ENCODE peak calls at places on chromosomes 3 and 15, in four cellular contexts. One of them, this sample, is unnamed.
A peak's percentile ranks its signal among the peaks of the same experiment; 100 is the strongest.

GRCh38 chr3:14491396-14492190 is 48.5 kb downstream of the GRIP2 start:
- DNase-seq in GM23338: no peak
- DNase-seq in aorta: peak; percentile 31
- DNase-seq in body of pancreas: no peak
- DNase-seq in this sample: peak; percentile 27

GRCh38 chr3:58746758-58747157 is 80.2 kb upstream of the FAM3D start:
- DNase-seq in GM23338: no peak
- DNase-seq in body of pancreas: no peak
- DNase-seq in aorta: no peak
- DNase-seq in this sample: no peak

GRCh38 chr15:50438251-50438650 is 14.0 kb downstream of the USP8 start:
- DNase-seq in GM23338: peak; percentile 6
- DNase-seq in body of pancreas: no peak
- DNase-seq in aorta: no peak
- DNase-seq in this sample: no peak

GRCh38 chr3:183249006-183249718 is 3.9 kb upstream of the B3GNT5 start:
- DNase-seq in aorta: no peak
- DNase-seq in body of pancreas: no peak
- DNase-seq in GM23338: peak; percentile 47
- DNase-seq in this sample: no peak

GRCh38 chr15:39194431-39194830 is 386.4 kb upstream of the THBS1 start:
- DNase-seq in GM23338: no peak
- DNase-seq in aorta: no peak
- DNase-seq in body of pancreas: no peak
- DNase-seq in this sample: no peak

GRCh38 chr15:69265347-69265955 is 33.3 kb upstream of the PAQR5 start:
- DNase-seq in aorta: no peak
- DNase-seq in body of pancreas: no peak
- DNase-seq in GM23338: peak; percentile 57
- DNase-seq in this sample: no peak

GRCh38 chr15:42133892-42134502 is 22.4 kb downstream of the PLA2G4F start:
- DNase-seq in GM23338: peak; percentile 89
- DNase-seq in body of pancreas: peak; percentile 58
- DNase-seq in aorta: peak; percentile 67
- DNase-seq in this sample: peak; percentile 77

GRCh38 chr3:58000306-58000705 is 7.9 kb upstream of the FLNB start:
- DNase-seq in body of pancreas: no peak
- DNase-seq in aorta: no peak
- DNase-seq in GM23338: no peak
- DNase-seq in this sample: no peak

GRCh38 chr3:140863481-140864084 is 78.1 kb upstream of the SLC25A36 start:
- DNase-seq in GM23338: peak; percentile 87
- DNase-seq in body of pancreas: peak; percentile 72
- DNase-seq in aorta: no peak
- DNase-seq in this sample: no peak

GRCh38 chr15:73284073-73284472 is 84.7 kb downstream of the HCN4 start:
- DNase-seq in aorta: no peak
- DNase-seq in GM23338: no peak
- DNase-seq in body of pancreas: no peak
- DNase-seq in this sample: no peak

GRCh38 chr3:161316006-161316689 is 55.2 kb downstream of the SPTSSB start:
- DNase-seq in GM23338: no peak
- DNase-seq in body of pancreas: no peak
- DNase-seq in aorta: no peak
- DNase-seq in this sample: no peak

GRCh38 chr15:87564666-87565065 is 691.9 kb downstream of the NTRK3 start:
- DNase-seq in body of pancreas: no peak
- DNase-seq in GM23338: no peak
- DNase-seq in aorta: no peak
- DNase-seq in this sample: no peak

GRCh38 chr15:69468241-69469121 is 15.9 kb downstream of the RPLP1 start:
- DNase-seq in body of pancreas: peak; percentile 48
- DNase-seq in aorta: no peak
- DNase-seq in GM23338: no peak
- DNase-seq in this sample: no peak

GRCh38 chr3:80263260-80263659 is 495.5 kb upstream of the ROBO1 start:
- DNase-seq in aorta: no peak
- DNase-seq in body of pancreas: no peak
- DNase-seq in GM23338: peak; percentile 26
- DNase-seq in this sample: no peak

GRCh38 chr3:17915341-17915740 is 172.9 kb upstream of the TBC1D5 start:
- DNase-seq in aorta: no peak
- DNase-seq in body of pancreas: no peak
- DNase-seq in GM23338: no peak
- DNase-seq in this sample: no peak

GRCh38 chr3:194298331-194299227 is 52.5 kb downstream of the CPN2 start:
- DNase-seq in body of pancreas: no peak
- DNase-seq in GM23338: no peak
- DNase-seq in aorta: no peak
- DNase-seq in this sample: peak; percentile 10

GRCh38 chr15:25643120-25643519 is 204.3 kb upstream of the UBE3A start:
- DNase-seq in body of pancreas: no peak
- DNase-seq in aorta: no peak
- DNase-seq in GM23338: peak; percentile 80
- DNase-seq in this sample: no peak

GRCh38 chr15:88799341-88799740 is 3.9 kb upstream of the ACAN start:
- DNase-seq in body of pancreas: no peak
- DNase-seq in GM23338: no peak
- DNase-seq in aorta: no peak
- DNase-seq in this sample: no peak
- H3K27me3 ChIP-seq in body of pancreas: no peaks in the 10 kb centered on the region
- H3K27me3 ChIP-seq in GM23338: peaks cover 49% of the 10 kb centered on the region
- H3K27me3 ChIP-seq in aorta: no peaks in the 10 kb centered on the region
- H3K27me3 ChIP-seq in this sample: peaks cover 67% of the 10 kb centered on the region

DNA sequence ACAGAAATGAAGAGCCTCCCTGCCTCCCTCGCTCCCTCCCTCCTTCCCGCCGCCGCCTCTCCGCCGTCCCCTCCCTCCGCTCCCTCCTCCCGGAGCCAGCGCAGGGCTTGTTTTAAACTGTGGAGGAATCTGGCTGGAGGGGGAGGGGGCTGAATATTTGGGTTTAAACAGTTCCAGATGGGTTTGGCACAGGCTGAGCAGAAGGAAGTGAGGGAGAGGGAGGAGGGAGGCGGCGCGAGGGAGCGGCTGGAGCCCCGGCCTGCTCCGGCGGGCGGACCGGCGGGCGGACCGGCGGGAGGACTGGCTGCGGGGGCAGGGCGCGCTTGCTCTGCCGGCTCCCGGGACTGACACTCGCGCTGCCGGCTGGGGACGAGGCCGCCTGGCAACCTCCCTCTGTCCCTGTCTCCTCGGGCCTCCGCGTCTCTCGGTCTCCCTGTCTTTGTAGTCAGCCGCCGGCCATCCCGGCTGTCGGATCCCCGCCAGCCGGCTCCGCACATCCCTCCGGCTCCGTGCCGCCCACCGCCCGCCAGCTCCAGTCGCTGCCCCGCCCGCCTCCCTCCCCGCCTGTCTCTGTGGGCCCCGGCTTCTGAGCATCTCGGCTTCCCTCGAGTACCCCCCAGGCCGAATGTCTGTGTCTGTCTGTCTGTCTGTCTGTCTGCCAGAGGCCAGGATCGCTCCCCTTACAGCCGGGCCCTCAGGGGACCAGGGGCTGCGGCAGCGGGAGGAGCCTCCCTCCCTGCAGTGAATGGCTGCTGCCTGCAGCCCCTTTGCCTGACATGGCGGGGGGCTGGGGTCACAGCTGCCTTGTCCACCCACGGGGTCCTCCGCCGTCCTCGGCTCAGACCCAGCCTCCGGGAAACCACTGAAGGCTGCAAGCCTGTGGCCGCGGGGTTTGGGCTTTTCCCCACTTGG is 7.6 kb downstream of the EPHB3 start:
- DNase-seq in GM23338: peak; percentile 85
- DNase-seq in aorta: peak; percentile 92
- DNase-seq in body of pancreas: peak; percentile 82
- DNase-seq in this sample: peak; percentile 87
- H3K4me1 ChIP-seq in GM23338: peaks cover 50% of the 10 kb centered on the region
- H3K4me1 ChIP-seq in aorta: no peaks in the 10 kb centered on the region
- H3K4me1 ChIP-seq in body of pancreas: peaks cover 54% of the 10 kb centered on the region
- H3K4me1 ChIP-seq in this sample: no peaks in the 10 kb centered on the region

GRCh38 chr15:22995786-22996185 is 15.6 kb upstream of the CYFIP1 start:
- DNase-seq in GM23338: no peak
- DNase-seq in aorta: no peak
- DNase-seq in body of pancreas: no peak
- DNase-seq in this sample: no peak
- H3K36me3 ChIP-seq in GM23338: peaks cover 7% of the 10 kb centered on the region
- H3K36me3 ChIP-seq in aorta: no peaks in the 10 kb centered on the region
- H3K36me3 ChIP-seq in body of pancreas: peaks cover 9% of the 10 kb centered on the region
- H3K36me3 ChIP-seq in this sample: no peaks in the 10 kb centered on the region

GRCh38 chr3:37443363-37444035 is 269.1 kb upstream of the LRRFIP2 start:
- DNase-seq in GM23338: no peak
- DNase-seq in aorta: no peak
- DNase-seq in body of pancreas: no peak
- DNase-seq in this sample: no peak

GRCh38 chr3:37445163-37445562 is 270.8 kb upstream of the LRRFIP2 start:
- DNase-seq in GM23338: no peak
- DNase-seq in aorta: no peak
- DNase-seq in body of pancreas: no peak
- DNase-seq in this sample: no peak

GRCh38 chr3:37442397-37442796 is 268.0 kb upstream of the LRRFIP2 start:
- DNase-seq in body of pancreas: no peak
- DNase-seq in aorta: no peak
- DNase-seq in GM23338: no peak
- DNase-seq in this sample: no peak

GRCh38 chr3:37453393-37454391 is 279.3 kb upstream of the LRRFIP2 start:
- DNase-seq in aorta: peak; percentile 75
- DNase-seq in GM23338: peak; percentile 42
- DNase-seq in body of pancreas: peak; percentile 46
- DNase-seq in this sample: peak; percentile 78

GRCh38 chr3:37447732-37448131 is 273.4 kb upstream of the LRRFIP2 start:
- DNase-seq in aorta: no peak
- DNase-seq in body of pancreas: no peak
- DNase-seq in GM23338: no peak
- DNase-seq in this sample: no peak
- H3K27me3 ChIP-seq in aorta: no peaks in the 10 kb centered on the region
- H3K27me3 ChIP-seq in body of pancreas: peaks cover 18% of the 10 kb centered on the region
- H3K27me3 ChIP-seq in GM23338: peaks cover 25% of the 10 kb centered on the region
- H3K27me3 ChIP-seq in this sample: peaks cover 9% of the 10 kb centered on the region

DNA sequence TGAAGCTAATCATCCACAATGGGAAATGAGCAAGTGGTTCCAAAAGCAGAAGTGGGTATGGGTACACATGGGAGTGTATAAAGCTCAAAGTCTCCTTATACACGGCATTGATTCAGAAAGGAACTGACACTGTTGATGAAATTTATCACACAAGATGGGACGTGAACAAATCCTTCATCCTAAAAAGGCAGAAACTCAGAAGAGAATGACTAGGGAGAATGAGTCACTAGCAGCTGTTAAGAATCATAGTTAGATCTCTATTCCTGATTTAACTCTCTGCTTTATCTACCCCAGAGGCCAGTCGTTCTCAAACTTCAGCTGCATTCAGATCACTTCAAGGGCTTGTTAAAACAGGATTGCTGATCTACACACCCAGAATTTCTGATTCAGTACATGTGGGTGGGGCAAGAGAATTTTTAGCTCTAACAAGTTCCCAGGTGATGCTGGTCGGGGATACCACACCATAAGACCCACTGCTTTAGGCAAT is 97.7 kb upstream of the PHLDB2 start:
- DNase-seq in body of pancreas: no peak
- DNase-seq in GM23338: no peak
- DNase-seq in aorta: no peak
- DNase-seq in this sample: no peak
- H3K4me1 ChIP-seq in body of pancreas: peaks cover 19% of the 10 kb centered on the region
- H3K4me1 ChIP-seq in GM23338: no peaks in the 10 kb centered on the region
- H3K4me1 ChIP-seq in aorta: peaks cover 3% of the 10 kb centered on the region
- H3K4me1 ChIP-seq in this sample: no peaks in the 10 kb centered on the region

DNA sequence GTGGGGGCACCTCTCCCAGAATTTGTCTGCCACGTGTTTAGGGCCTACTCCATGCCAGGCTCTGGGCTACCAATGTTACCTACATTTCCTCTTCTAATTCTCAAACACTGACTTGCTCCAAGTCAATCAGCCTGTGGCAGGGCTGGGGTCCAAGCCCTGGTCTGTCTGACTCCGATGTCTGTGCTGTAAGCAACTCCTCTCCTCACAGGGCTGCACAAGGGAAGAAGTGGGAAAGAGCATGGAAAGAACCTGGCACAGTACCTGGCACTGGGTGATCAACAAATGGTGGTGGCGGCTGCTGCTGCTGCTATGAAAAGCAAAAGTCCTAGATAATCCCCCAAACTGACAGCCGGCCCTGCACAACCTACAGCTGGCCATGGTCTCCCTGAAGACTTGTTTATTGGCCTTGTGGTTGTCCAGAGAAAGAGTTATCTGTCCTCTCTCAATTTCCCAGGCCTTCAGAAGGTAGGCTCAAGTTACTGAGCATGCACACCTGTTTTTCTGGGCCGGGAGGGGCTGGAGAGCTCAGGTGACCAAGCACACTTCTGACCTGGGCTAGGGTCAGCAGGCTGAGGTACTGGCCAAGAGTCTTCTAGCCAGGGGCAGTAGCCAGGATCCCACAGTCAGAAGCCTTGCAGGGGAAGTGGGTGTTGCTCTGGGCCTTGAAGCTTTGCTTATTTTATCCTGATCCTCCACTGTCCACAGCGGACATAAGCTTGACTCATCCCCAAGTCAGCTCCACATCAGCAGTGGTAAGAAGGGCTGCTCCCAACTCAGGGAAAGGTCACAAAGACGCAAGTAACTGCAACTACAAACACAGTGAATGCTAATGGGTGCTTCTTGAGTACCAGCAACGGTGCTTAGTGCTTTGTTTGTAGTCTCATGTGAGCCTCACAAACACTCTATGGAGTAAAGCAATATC is 35.3 kb upstream of the KY start:
- DNase-seq in aorta: no peak
- DNase-seq in body of pancreas: no peak
- DNase-seq in GM23338: no peak
- DNase-seq in this sample: no peak
- H3K36me3 ChIP-seq in aorta: no peaks in the 10 kb centered on the region
- H3K36me3 ChIP-seq in body of pancreas: no peaks in the 10 kb centered on the region
- H3K36me3 ChIP-seq in GM23338: no peaks in the 10 kb centered on the region
- H3K36me3 ChIP-seq in this sample: no peaks in the 10 kb centered on the region

DNA sequence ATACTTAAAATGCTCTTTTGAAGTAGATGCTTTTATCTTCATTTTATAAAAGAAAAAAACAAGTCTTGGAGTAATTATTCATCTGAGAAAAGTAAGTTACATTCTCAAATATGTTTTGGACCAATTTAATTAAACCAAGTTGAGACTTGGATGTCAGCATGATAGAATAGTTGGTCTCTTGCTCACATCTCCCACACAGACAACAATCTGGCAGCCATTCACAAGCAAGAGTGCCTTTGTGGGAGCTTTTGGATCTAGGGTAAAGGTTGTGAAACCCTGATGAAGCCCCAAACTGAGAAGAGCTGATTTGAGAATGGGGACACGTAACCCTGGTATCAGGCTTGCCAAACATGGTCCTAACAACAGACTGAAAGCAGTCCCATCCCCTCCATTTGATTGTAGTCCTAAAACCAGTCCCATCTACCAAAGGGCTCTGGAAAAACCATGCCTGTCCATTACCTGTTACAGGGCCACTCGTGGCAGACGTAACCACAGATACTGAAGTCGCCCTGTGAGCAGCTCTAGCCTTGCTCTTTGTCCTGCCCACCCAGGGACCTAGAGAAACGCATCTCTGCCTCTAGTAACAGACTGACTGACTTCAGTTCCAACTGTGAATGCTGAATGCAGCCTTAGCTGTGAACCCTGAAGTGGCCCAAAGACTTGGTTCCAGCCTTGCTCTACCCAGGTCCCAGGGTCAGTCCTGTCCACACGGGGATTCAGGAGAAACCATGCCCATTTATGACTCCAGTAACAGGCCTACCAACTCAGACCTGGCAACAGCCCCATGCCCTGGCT is 145.5 kb upstream of the SYNPR start:
- DNase-seq in GM23338: no peak
- DNase-seq in body of pancreas: no peak
- DNase-seq in aorta: no peak
- DNase-seq in this sample: no peak
- H3K27me3 ChIP-seq in GM23338: no peaks in the 10 kb centered on the region
- H3K27me3 ChIP-seq in body of pancreas: no peaks in the 10 kb centered on the region
- H3K27me3 ChIP-seq in aorta: no peaks in the 10 kb centered on the region
- H3K27me3 ChIP-seq in this sample: no peaks in the 10 kb centered on the region

This sample was measured in psoas muscle.